ENCODE peak calls at places on chromosome 16, in five cellular contexts. F, O, P, L and N are unnamed samples.

GRCh38 chr16:89035698-89036570 is 57.7 kb upstream of the ACSF3 start:
- DNase-seq in P (no peak), O (no peak), F (peak; percentile 25), L (no peak), N (no peak)

GRCh38 chr16:50266337-50267091 is at the start of gene ADCY7:
- DNase-seq in F (peak; percentile 84), P (peak; percentile 93), O (peak; percentile 48), L (peak; percentile 64), N (no peak)

GRCh38 chr16:10370096-10370726 is 15.7 kb upstream of the ATF7IP2 start:
- DNase-seq in O (no peak), L (no peak), F (no peak), P (no peak), N (no peak)

GRCh38 chr16:74752756-74753155 is 21.9 kb downstream of the FA2H start:
- DNase-seq in P (no peak), F (no peak), L (no peak), O (no peak), N (no peak)

GRCh38 chr16:89561195-89562026 is 929 bp downstream of the RPL13 start:
- DNase-seq in L (no peak), P (no peak), O (no peak), F (no peak), N (no peak)

GRCh38 chr16:60214321-60214720 is 1480.2 kb upstream of the GOT2 start:
- DNase-seq in P (no peak), O (no peak), F (no peak), L (no peak), N (no peak)

GRCh38 chr16:8048433-8048832 is 541.9 kb downstream of the TMEM114 start:
- DNase-seq in P (no peak), L (no peak), F (no peak), O (no peak), N (no peak)

GRCh38 chr16:8697965-8698364 is 23.5 kb downstream of the ABAT start:
- DNase-seq in L (no peak), P (no peak), F (no peak), O (no peak), N (no peak)

GRCh38 chr16:26247063-26247462 is 555.3 kb downstream of the HS3ST4 start:
- DNase-seq in L (no peak), F (no peak), O (no peak), P (no peak), N (no peak)

GRCh38 chr16:69469807-69470561 is 45.6 kb downstream of the CYB5B start:
- DNase-seq in O (no peak), P (no peak), L (no peak), F (no peak), N (no peak)

GRCh38 chr16:24848065-24848464 is 2.3 kb downstream of the SLC5A11 start:
- DNase-seq in O (no peak), P (no peak), L (no peak), F (no peak), N (no peak)

GRCh38 chr16:57373117-57373947 is 1.0 kb downstream of the CX3CL1 start:
- DNase-seq in L (no peak), O (no peak), P (no peak), F (no peak), N (no peak)

GRCh38 chr16:84922351-84923135 is 88.8 kb downstream of the ZDHHC7 start:
- DNase-seq in O (peak; percentile 74), P (peak; percentile 88), F (peak; percentile 64), L (no peak), N (peak; percentile 21)

GRCh38 chr16:17269434-17269833 is 201.3 kb downstream of the XYLT1 start:
- DNase-seq in F (no peak), P (no peak), O (no peak), L (no peak), N (no peak)

GRCh38 chr16:81931927-81932326 is 79.3 kb downstream of the SDR42E1 start:
- DNase-seq in L (no peak), F (no peak), P (no peak), O (no peak), N (no peak)

GRCh38 chr16:76956394-76956793 is 234.6 kb upstream of the MON1B start:
- DNase-seq in F (no peak), P (no peak), O (peak; percentile 24), L (no peak), N (no peak)

GRCh38 chr16:83530293-83530692 is 277.5 kb upstream of the HSBP1 start:
- DNase-seq in O (no peak), P (no peak), L (no peak), F (no peak), N (no peak)

GRCh38 chr16:84806890-84807258 is 12.9 kb upstream of the CRISPLD2 start:
- DNase-seq in L (no peak), P (no peak), F (no peak), O (no peak), N (no peak)

GRCh38 chr16:87343753-87344050 is 26.5 kb upstream of the C16orf95 start:
- DNase-seq in O (no peak), L (no peak), F (no peak), P (peak; percentile 63), N (no peak)

GRCh38 chr16:75341934-75342811 is 90.7 kb upstream of the BCAR1 start:
- DNase-seq in L (no peak), F (no peak), O (no peak), P (no peak), N (no peak)

GRCh38 chr16:78483124-78483992 is 383.9 kb downstream of the WWOX start:
- DNase-seq in F (no peak), L (no peak), P (no peak), O (no peak), N (no peak)

GRCh38 chr16:70730944-70731343 is 45.1 kb upstream of the MTSS2 start:
- DNase-seq in P (no peak), O (no peak), F (no peak), L (no peak), N (no peak)

GRCh38 chr16:84161011-84161410 is 15.9 kb downstream of the DNAAF1 start:
- DNase-seq in O (no peak), F (no peak), P (no peak), L (no peak), N (no peak)

GRCh38 chr16:48075398-48075797 is 80.4 kb downstream of the ABCC12 start:
- DNase-seq in O (no peak), L (no peak), F (no peak), P (no peak), N (no peak)

GRCh38 chr16:57092786-57093301 is 461 bp downstream of the CPNE2 start:
- DNase-seq in O (peak; percentile 54), F (peak; percentile 69), P (peak; percentile 94), L (peak; percentile 63), N (peak; percentile 62)

GRCh38 chr16:49458656-49459445 is 85.2 kb downstream of the C16orf78 start:
- DNase-seq in P (no peak), L (peak; percentile 21), O (no peak), F (no peak), N (no peak)

DNA sequence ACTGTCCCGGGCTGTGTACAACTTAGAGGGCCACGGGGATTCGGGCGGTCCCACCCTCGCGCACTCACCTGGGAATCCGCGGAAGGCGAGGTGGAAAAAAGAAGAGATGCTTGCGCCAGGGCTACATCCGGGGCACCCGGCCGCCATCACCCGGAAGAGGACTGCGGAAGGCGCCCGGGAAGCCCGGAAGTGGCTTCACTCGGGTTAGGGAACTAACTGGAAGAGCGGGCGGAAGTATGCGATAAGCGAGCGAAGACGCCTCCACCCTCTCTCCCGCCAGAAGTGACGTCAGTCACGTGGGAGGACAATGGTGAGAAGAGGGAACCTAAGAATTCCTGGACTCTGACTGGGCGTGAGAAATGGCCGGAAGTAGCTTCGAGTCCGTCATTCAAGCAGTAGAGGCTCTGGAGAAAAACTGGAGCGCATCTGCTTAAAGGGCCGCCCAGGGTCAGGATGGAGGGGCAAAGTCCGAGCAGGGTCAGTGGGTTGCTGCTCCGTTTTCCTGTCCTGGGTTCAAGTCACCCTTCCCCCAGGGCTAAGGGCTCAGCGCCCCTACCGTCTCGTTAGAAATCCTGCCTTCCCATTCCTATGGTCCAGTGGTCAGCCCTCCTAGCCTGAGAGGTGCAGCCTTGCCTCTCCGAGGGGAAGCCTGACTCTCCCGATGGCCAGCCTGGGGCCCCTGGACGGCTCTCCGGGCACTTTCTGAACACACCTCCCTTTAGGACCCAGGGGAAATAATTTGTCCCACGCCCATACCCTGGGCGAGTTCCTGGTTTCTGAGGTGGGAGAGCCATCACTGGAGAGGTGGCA is at the start of gene CD2BP2:
- DNase-seq in F (peak; percentile 97), P (peak; percentile 95), L (peak; percentile 91), O (peak; percentile 98), N (peak; percentile 87)
- TF ChIP-seq CTCF in F (no peak), P (no peak), L (no peak), O (no peak), N (no peak)

DNA sequence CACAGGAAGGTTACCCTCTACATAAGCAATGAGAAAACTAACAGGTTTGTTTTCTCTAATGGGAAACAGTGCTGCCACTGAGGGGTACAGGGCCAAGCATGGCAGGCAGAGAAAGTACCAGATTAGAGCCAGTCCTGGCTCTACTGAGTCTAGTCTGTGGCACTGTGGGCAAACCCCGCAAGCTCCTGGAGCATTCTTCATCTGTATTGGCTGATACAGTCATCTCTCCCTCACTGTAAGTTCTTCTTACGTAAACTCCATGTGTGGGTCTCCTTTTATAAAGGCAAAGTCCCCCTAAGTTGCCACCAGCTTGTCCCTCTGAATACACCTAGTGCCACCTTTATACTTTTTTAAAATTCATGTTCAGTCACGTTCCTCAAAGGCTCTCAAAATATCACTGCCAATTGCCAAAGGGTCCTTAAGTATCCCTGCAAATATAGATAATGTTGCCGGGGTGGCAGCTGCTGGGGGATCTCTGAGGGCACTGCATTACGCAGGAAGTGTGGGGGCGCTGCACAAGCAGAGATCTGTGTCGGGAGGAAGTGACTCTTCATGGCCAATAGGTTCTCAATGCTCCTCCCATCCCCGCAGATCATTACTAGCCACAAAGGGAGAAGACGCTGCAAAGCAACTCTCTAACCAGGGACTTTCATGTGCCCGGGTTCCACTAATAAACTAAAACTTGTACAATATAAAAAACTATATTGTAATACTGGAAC is 18.8 kb downstream of the XPO6 start:
- DNase-seq in L (no peak), O (no peak), P (no peak), F (peak; percentile 58), N (no peak)
- TF ChIP-seq CTCF in L (no peak), O (no peak), P (no peak), F (no peak), N (no peak)

GRCh38 chr16:569445-570254 is at the start of gene PIGQ:
- DNase-seq in P (peak; percentile 94), O (peak; percentile 77), L (peak; percentile 72), F (peak; percentile 76), N (peak; percentile 45)
- TF ChIP-seq CTCF in P (no peak), O (no peak), L (no peak), F (no peak), N (no peak)

GRCh38 chr16:3674513-3675295 is 20.2 kb downstream of the DNASE1 start:
- DNase-seq in P (peak; percentile 68), O (no peak), L (no peak), F (no peak), N (peak; percentile 40)
- TF ChIP-seq CTCF in P (no peak), O (no peak), L (no peak), F (no peak), N (no peak)

DNA sequence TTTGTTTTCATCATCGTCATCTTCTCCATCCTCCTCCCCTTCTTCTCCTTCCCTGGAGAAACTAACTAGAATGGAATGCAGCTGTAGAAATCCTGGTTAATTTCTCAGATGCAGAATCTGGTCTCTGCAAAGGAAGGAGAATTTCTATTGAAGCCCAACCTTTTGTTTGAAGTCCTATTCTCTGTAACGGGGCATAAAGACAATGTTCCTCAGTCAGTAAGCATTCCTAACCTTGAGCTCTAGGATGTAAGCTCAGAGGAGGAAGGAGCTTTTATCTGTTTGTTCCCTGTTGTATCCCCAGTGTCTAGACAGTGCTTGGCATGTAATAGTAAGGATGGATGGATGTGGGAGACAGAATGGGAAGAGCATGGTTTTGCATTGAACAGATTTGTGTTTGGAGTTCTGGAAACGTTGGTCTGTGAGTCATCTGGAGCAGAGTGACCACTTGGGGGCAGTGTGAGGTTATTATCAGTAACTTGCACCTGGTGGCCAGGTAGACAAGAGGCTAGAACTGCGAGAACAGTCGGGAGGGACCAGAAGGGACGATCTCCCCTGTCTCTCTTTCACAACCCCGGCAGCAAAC is 363.7 kb downstream of the SNX29 start:
- DNase-seq in P (no peak), O (peak; percentile 35), F (no peak), L (no peak), N (peak; percentile 40)
- TF ChIP-seq CTCF in P (peak; percentile 34), O (peak; percentile 32), F (peak; percentile 41), L (peak; percentile 18), N (peak; percentile 58)